ENCODE peak calls at places on chromosomes 5 and 9, in five cellular contexts. One of them, this sample, is unnamed.

GRCh38 chr5:123776761-123777160 is 264.8 kb downstream of the CSNK1G3 start:
- DNase-seq in A549: no peak
- DNase-seq in IMR-90: peak; percentile 88
- DNase-seq in psoas muscle: no peak
- DNase-seq in Peyer's patch: no peak
- DNase-seq in this sample: no peak

GRCh38 chr9:33198163-33198562 is 31.0 kb upstream of the B4GALT1 start:
- DNase-seq in A549: no peak
- DNase-seq in IMR-90: peak; percentile 45
- DNase-seq in psoas muscle: peak; percentile 85
- DNase-seq in Peyer's patch: no peak
- DNase-seq in this sample: no peak

GRCh38 chr5:38341641-38342040 is 83.3 kb downstream of the EGFLAM start:
- DNase-seq in A549: no peak
- DNase-seq in IMR-90: no peak
- DNase-seq in psoas muscle: no peak
- DNase-seq in Peyer's patch: no peak
- DNase-seq in this sample: no peak

GRCh38 chr9:83633676-83634075 is 10.7 kb downstream of the IDNK start:
- DNase-seq in A549: no peak
- DNase-seq in IMR-90: no peak
- DNase-seq in psoas muscle: no peak
- DNase-seq in Peyer's patch: no peak
- DNase-seq in this sample: no peak

GRCh38 chr5:77663081-77663863 is 24.8 kb upstream of the OTP start:
- DNase-seq in A549: no peak
- DNase-seq in IMR-90: no peak
- DNase-seq in psoas muscle: no peak
- DNase-seq in Peyer's patch: no peak
- DNase-seq in this sample: no peak

GRCh38 chr5:74179183-74179582 is 461.3 kb downstream of the ENC1 start:
- DNase-seq in A549: no peak
- DNase-seq in IMR-90: peak; percentile 97
- DNase-seq in psoas muscle: no peak
- DNase-seq in Peyer's patch: no peak
- DNase-seq in this sample: no peak

GRCh38 chr9:131546336-131547084 is 1.2 kb downstream of the PRRT1B start:
- DNase-seq in A549: peak; percentile 92
- DNase-seq in IMR-90: peak; percentile 12
- DNase-seq in psoas muscle: no peak
- DNase-seq in Peyer's patch: no peak
- DNase-seq in this sample: no peak

GRCh38 chr5:74947961-74948613 is 81.9 kb upstream of the FAM169A start:
- DNase-seq in A549: no peak
- DNase-seq in IMR-90: peak; percentile 72
- DNase-seq in psoas muscle: no peak
- DNase-seq in Peyer's patch: no peak
- DNase-seq in this sample: no peak

GRCh38 chr5:886716-887325 is 5.8 kb downstream of the BRD9 start:
- DNase-seq in A549: no peak
- DNase-seq in IMR-90: no peak
- DNase-seq in psoas muscle: no peak
- DNase-seq in Peyer's patch: no peak
- DNase-seq in this sample: no peak

GRCh38 chr5:133868946-133869674 is 99.3 kb downstream of the C5orf15 start:
- DNase-seq in A549: peak; percentile 75
- DNase-seq in IMR-90: peak; percentile 73
- DNase-seq in psoas muscle: peak; percentile 88
- DNase-seq in Peyer's patch: peak; percentile 67
- DNase-seq in this sample: peak; percentile 82

GRCh38 chr5:149380466-149381121 is 1.5 kb upstream of the IL17B start:
- DNase-seq in A549: no peak
- DNase-seq in IMR-90: no peak
- DNase-seq in psoas muscle: no peak
- DNase-seq in Peyer's patch: no peak
- DNase-seq in this sample: no peak

GRCh38 chr5:133049726-133050048 is 2.1 kb upstream of the HSPA4 start:
- DNase-seq in A549: no peak
- DNase-seq in IMR-90: no peak
- DNase-seq in psoas muscle: no peak
- DNase-seq in Peyer's patch: no peak
- DNase-seq in this sample: no peak

GRCh38 chr9:92265159-92265558 is 28.3 kb downstream of the IARS1 start:
- DNase-seq in A549: no peak
- DNase-seq in IMR-90: peak; percentile 32
- DNase-seq in psoas muscle: no peak
- DNase-seq in Peyer's patch: no peak
- DNase-seq in this sample: no peak

GRCh38 chr5:60161340-60161934 is 267.9 kb upstream of the PDE4D start:
- DNase-seq in A549: peak; percentile 13
- DNase-seq in IMR-90: peak; percentile 19
- DNase-seq in psoas muscle: no peak
- DNase-seq in Peyer's patch: no peak
- DNase-seq in this sample: no peak

GRCh38 chr9:12933957-12934356 is 159.1 kb downstream of the LURAP1L start:
- DNase-seq in A549: no peak
- DNase-seq in IMR-90: peak; percentile 37
- DNase-seq in psoas muscle: no peak
- DNase-seq in Peyer's patch: no peak
- DNase-seq in this sample: no peak

GRCh38 chr9:120410925-120411501 is 169.0 kb downstream of the CDK5RAP2 start:
- DNase-seq in A549: no peak
- DNase-seq in IMR-90: no peak
- DNase-seq in psoas muscle: no peak
- DNase-seq in Peyer's patch: no peak
- DNase-seq in this sample: no peak

GRCh38 chr9:70110194-70111041 is 66.8 kb downstream of the MAMDC2 start:
- DNase-seq in A549: no peak
- DNase-seq in IMR-90: peak; percentile 83
- DNase-seq in psoas muscle: no peak
- DNase-seq in Peyer's patch: no peak
- DNase-seq in this sample: no peak

GRCh38 chr9:127166651-127167524 is 44.5 kb upstream of the ANGPTL2 start:
- DNase-seq in A549: no peak
- DNase-seq in IMR-90: peak; percentile 36
- DNase-seq in psoas muscle: peak; percentile 73
- DNase-seq in Peyer's patch: peak; percentile 77
- DNase-seq in this sample: no peak

GRCh38 chr9:34559616-34560546 is 29.6 kb downstream of the CNTFR start:
- DNase-seq in A549: peak; percentile 50
- DNase-seq in IMR-90: peak; percentile 59
- DNase-seq in psoas muscle: peak; percentile 91
- DNase-seq in Peyer's patch: no peak
- DNase-seq in this sample: no peak

GRCh38 chr5:105899726-105900125 is 1771.0 kb downstream of the EFNA5 start:
- DNase-seq in A549: no peak
- DNase-seq in IMR-90: no peak
- DNase-seq in psoas muscle: no peak
- DNase-seq in Peyer's patch: no peak
- DNase-seq in this sample: no peak

GRCh38 chr9:121350993-121351561 is 19.0 kb downstream of the STOM start:
- DNase-seq in A549: no peak
- DNase-seq in IMR-90: peak; percentile 92
- DNase-seq in psoas muscle: peak; percentile 68
- DNase-seq in Peyer's patch: no peak
- DNase-seq in this sample: peak; percentile 59

GRCh38 chr5:71762826-71763225 is 43.8 kb downstream of the CARTPT start:
- DNase-seq in A549: no peak
- DNase-seq in IMR-90: no peak
- DNase-seq in psoas muscle: no peak
- DNase-seq in Peyer's patch: no peak
- DNase-seq in this sample: no peak

GRCh38 chr9:91308144-91308543 is 53.6 kb downstream of the AUH start:
- DNase-seq in A549: no peak
- DNase-seq in IMR-90: no peak
- DNase-seq in psoas muscle: no peak
- DNase-seq in Peyer's patch: no peak
- DNase-seq in this sample: no peak

GRCh38 chr5:17218353-17219005 is 1.0 kb downstream of the BASP1 start:
- DNase-seq in A549: no peak
- DNase-seq in IMR-90: peak; percentile 67
- DNase-seq in psoas muscle: peak; percentile 48
- DNase-seq in Peyer's patch: no peak
- DNase-seq in this sample: peak; percentile 54

GRCh38 chr5:110414360-110414759 is 312.1 kb downstream of the TMEM232 start:
- DNase-seq in A549: no peak
- DNase-seq in IMR-90: peak; percentile 10
- DNase-seq in psoas muscle: no peak
- DNase-seq in Peyer's patch: no peak
- DNase-seq in this sample: no peak

GRCh38 chr5:56457887-56458451 is 224.8 kb upstream of the ANKRD55 start:
- DNase-seq in A549: no peak
- DNase-seq in IMR-90: peak; percentile 78
- DNase-seq in psoas muscle: no peak
- DNase-seq in Peyer's patch: no peak
- DNase-seq in this sample: no peak

GRCh38 chr5:112738180-112738560 is 485 bp downstream of the APC start:
- DNase-seq in A549: no peak
- DNase-seq in IMR-90: no peak
- DNase-seq in psoas muscle: no peak
- DNase-seq in Peyer's patch: no peak
- DNase-seq in this sample: no peak

GRCh38 chr5:20654746-20655145 is 666.7 kb upstream of the CDH18 start:
- DNase-seq in A549: no peak
- DNase-seq in IMR-90: no peak
- DNase-seq in psoas muscle: no peak
- DNase-seq in Peyer's patch: no peak
- DNase-seq in this sample: no peak

GRCh38 chr9:110115341-110115820 is 92.6 kb downstream of the C9orf152 start:
- DNase-seq in A549: no peak
- DNase-seq in IMR-90: peak; percentile 84
- DNase-seq in psoas muscle: peak; percentile 65
- DNase-seq in Peyer's patch: no peak
- DNase-seq in this sample: no peak

DNA sequence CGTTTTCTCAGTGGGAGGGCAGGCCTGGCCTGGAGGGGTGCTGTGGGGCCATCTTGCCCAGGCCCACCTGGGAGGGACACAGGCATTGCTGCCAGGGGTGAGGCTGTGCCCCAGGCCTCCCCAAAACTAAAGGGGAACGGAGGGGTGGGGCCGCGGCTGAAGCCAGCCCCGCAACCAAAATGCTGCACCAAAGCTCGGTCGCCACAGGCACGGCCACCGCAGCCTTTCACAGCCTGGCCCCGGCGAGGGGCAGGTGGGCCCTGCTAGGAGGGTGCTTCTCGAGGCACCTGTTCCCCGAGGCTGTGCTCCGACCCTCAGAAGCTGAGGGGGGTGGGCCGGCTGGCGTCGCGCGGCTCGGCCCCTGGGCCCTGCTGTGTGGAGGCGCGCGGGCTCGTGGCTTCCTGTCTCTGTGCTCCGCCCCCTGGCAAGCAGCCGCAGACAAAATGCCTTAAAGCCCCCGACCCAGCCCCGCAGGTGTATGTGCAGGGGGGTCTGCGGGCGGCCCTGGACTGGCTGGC is 57.6 kb downstream of the JAK2 start:
- DNase-seq in A549: no peak
- DNase-seq in IMR-90: no peak
- DNase-seq in psoas muscle: no peak
- DNase-seq in Peyer's patch: no peak
- DNase-seq in this sample: no peak
- H3K4me3 ChIP-seq in A549: no peak overlapping the region
- H3K4me3 ChIP-seq in IMR-90: no peak overlapping the region
- H3K4me3 ChIP-seq in psoas muscle: no peak overlapping the region
- H3K4me3 ChIP-seq in Peyer's patch: no peak overlapping the region
- H3K4me3 ChIP-seq in this sample: no peak overlapping the region

DNA sequence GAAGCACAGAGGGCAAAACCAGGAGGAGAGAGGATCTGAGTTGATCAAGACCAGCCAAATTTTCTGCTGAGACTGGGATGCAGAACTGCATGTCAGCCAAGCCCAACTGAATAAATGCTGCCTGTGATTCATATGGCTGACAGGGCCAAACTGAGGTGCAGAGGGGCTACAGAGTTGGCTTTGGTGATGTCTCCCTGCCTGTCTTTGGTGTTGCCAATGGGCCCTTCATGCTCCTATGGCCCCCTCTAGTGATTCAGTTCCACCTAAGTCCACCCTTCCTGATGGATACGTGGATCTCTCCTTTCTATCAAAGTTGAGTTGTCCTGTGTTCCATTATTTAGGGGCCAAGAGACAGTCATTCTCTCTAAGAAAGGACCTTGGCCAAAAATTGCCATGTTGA is 163.6 kb upstream of the TLE4 start:
- DNase-seq in A549: no peak
- DNase-seq in IMR-90: peak; percentile 8
- DNase-seq in psoas muscle: no peak
- DNase-seq in Peyer's patch: no peak
- DNase-seq in this sample: no peak
- TF ChIP-seq CTCF in A549: no peak
- TF ChIP-seq CTCF in IMR-90: peak; percentile 20
- TF ChIP-seq CTCF in psoas muscle: no peak
- TF ChIP-seq CTCF in Peyer's patch: no peak
- TF ChIP-seq CTCF in this sample: no peak

GRCh38 chr9:137221477-137222111 is 446 bp downstream of the RNF208 start:
- DNase-seq in A549: no peak
- DNase-seq in IMR-90: no peak
- DNase-seq in psoas muscle: no peak
- DNase-seq in Peyer's patch: no peak
- DNase-seq in this sample: no peak
- H3K4me3 ChIP-seq in A549: peak overlapping the region; percentile 28
- H3K4me3 ChIP-seq in IMR-90: peak overlapping the region; percentile 25
- H3K4me3 ChIP-seq in psoas muscle: peak overlapping the region; percentile 57
- H3K4me3 ChIP-seq in Peyer's patch: peak overlapping the region; percentile 81
- H3K4me3 ChIP-seq in this sample: peak overlapping the region; percentile 50

GRCh38 chr5:15463231-15463630 is 36.7 kb upstream of the FBXL7 start:
- DNase-seq in A549: no peak
- DNase-seq in IMR-90: peak; percentile 33
- DNase-seq in psoas muscle: no peak
- DNase-seq in Peyer's patch: no peak
- DNase-seq in this sample: no peak
- TF ChIP-seq CTCF in A549: peak; percentile 37
- TF ChIP-seq CTCF in IMR-90: peak; percentile 72
- TF ChIP-seq CTCF in psoas muscle: peak; percentile 27
- TF ChIP-seq CTCF in Peyer's patch: no peak
- TF ChIP-seq CTCF in this sample: peak; percentile 38

DNA sequence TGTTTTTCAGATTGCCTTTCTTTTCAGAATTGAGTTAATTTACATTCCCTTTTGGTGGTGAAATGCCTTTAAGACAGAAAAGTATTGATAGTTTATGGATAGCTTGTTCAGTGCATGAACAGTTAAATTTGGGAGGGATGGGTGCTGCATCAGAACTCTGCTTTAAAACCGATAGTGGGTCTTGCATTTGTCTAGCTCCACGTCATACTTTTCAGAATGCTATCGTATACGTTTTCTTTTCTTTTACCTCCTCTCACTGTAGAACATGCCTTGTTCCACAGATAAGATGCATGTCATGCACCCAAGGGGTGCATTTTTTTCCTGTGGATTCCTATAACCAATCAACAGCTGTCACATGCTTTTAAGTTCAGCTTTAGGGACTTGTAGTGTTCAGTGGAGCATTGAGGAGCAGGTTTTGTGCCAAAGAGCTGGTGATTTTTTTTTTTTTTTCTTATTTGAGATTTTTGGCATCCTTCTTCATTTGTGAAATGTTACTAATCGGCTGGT is 2.3 kb downstream of the SLC44A1 start:
- DNase-seq in A549: no peak
- DNase-seq in IMR-90: no peak
- DNase-seq in psoas muscle: no peak
- DNase-seq in Peyer's patch: no peak
- DNase-seq in this sample: no peak
- H3K4me3 ChIP-seq in A549: no peak overlapping the region
- H3K4me3 ChIP-seq in IMR-90: peak overlapping the region; percentile 12
- H3K4me3 ChIP-seq in psoas muscle: peak overlapping the region; percentile 83
- H3K4me3 ChIP-seq in Peyer's patch: peak overlapping the region; percentile 9
- H3K4me3 ChIP-seq in this sample: peak overlapping the region; percentile 85

GRCh38 chr5:164998142-164998541 is 1492.7 kb downstream of the MAT2B start:
- DNase-seq in A549: no peak
- DNase-seq in IMR-90: no peak
- DNase-seq in psoas muscle: no peak
- DNase-seq in Peyer's patch: no peak
- DNase-seq in this sample: no peak
- TF ChIP-seq CTCF in A549: no peak
- TF ChIP-seq CTCF in IMR-90: no peak
- TF ChIP-seq CTCF in psoas muscle: no peak
- TF ChIP-seq CTCF in Peyer's patch: no peak
- TF ChIP-seq CTCF in this sample: no peak